ENCODE peak calls at places on chromosomes 1 and 21, in four cellular contexts. T is K562, E is GM12878, A is HepG2. W is an unnamed sample.

GRCh38 chr1:219271914-219272545 is 98.4 kb downstream of the LYPLAL1 start:
- DNase-seq in E (no peak), T (no peak), A (no peak), W (peak)

GRCh38 chr1:207291723-207292122 is 29.8 kb upstream of the CD55 start:
- DNase-seq in T (no peak), E (no peak), A (no peak), W (no peak)

GRCh38 chr1:36988741-36989193 is 45.5 kb downstream of the GRIK3 start:
- DNase-seq in A (no peak), T (no peak), E (no peak), W (no peak)

GRCh38 chr1:21696931-21697330 is 27.8 kb upstream of the RAP1GAP start:
- DNase-seq in T (no peak), E (no peak), A (no peak), W (no peak)

GRCh38 chr1:68221971-68222355 is 10.4 kb downstream of the WLS start:
- DNase-seq in T (no peak), A (no peak), E (no peak), W (no peak)

GRCh38 chr1:161214374-161214773 is 721 bp upstream of the FCER1G start:
- DNase-seq in A (no peak), T (no peak), E (no peak), W (no peak)

GRCh38 chr1:161710562-161710961 is 3.5 kb downstream of the FCRLA start:
- DNase-seq in T (no peak), A (no peak), E (no peak), W (no peak)

GRCh38 chr21:33821580-33822322 is 93.9 kb downstream of the ATP5PO start:
- DNase-seq in T (no peak), E (no peak), A (peak), W (no peak)

GRCh38 chr1:84133479-84133878 is 10.6 kb upstream of the PRKACB start:
- DNase-seq in A (no peak), E (no peak), T (no peak), W (no peak)

GRCh38 chr1:44406761-44407429 is 1.8 kb downstream of the RNF220 start:
- DNase-seq in A (no peak), T (no peak), E (no peak), W (peak)

GRCh38 chr1:30572192-30572591 is 151.2 kb downstream of the MATN1 start:
- DNase-seq in T (no peak), E (no peak), A (no peak), W (peak)

GRCh38 chr1:91792393-91793032 is 93.4 kb downstream of the TGFBR3 start:
- DNase-seq in E (no peak), T (no peak), A (no peak), W (no peak)

GRCh38 chr1:160207751-160208150 is 2.6 kb downstream of the PEA15 start:
- DNase-seq in T (no peak), E (no peak), A (no peak), W (no peak)

GRCh38 chr1:161039154-161039545 is 386 bp upstream of the TSTD1 start:
- DNase-seq in E (no peak), A (no peak), T (no peak), W (no peak)

GRCh38 chr1:59116920-59117542 is 179.9 kb upstream of the FGGY start:
- DNase-seq in E (no peak), T (no peak), A (no peak), W (no peak)

GRCh38 chr1:225919906-225920305 is 4.1 kb downstream of the PYCR2 start:
- DNase-seq in A (no peak), T (no peak), E (peak), W (peak)

GRCh38 chr1:201365251-201365650 is 12.2 kb downstream of the TNNT2 start:
- DNase-seq in A (no peak), E (no peak), T (no peak), W (no peak)

GRCh38 chr1:175725684-175726083 is 17.7 kb downstream of the TNR start:
- DNase-seq in A (peak), T (no peak), E (no peak), W (no peak)

GRCh38 chr1:224435318-224435763 is 744 bp upstream of the WDR26 start:
- DNase-seq in E (no peak), A (no peak), T (peak), W (no peak)

GRCh38 chr1:221891708-221892107 is 149.8 kb upstream of the DUSP10 start:
- DNase-seq in T (no peak), E (no peak), A (no peak), W (no peak)

GRCh38 chr1:203325418-203326091 is 20.2 kb downstream of the BTG2 start:
- DNase-seq in E (no peak), A (no peak), T (no peak), W (no peak)

GRCh38 chr1:44650159-44650831 is 24.0 kb downstream of the TMEM53 start:
- DNase-seq in E (no peak), A (no peak), T (no peak), W (peak)

GRCh38 chr1:31504001-31504400 is 72.3 kb upstream of the TINAGL1 start:
- DNase-seq in E (no peak), A (no peak), T (no peak), W (no peak)

GRCh38 chr1:220235462-220235861 is 36.8 kb downstream of the RAB3GAP2 start:
- DNase-seq in E (no peak), T (no peak), A (peak), W (no peak)

GRCh38 chr1:214547747-214548146 is 3.7 kb downstream of the PTPN14 start:
- DNase-seq in A (peak), T (no peak), E (no peak), W (no peak)

GRCh38 chr1:205004296-205004813 is 38.7 kb upstream of the CNTN2 start:
- DNase-seq in A (no peak), T (no peak), E (no peak), W (no peak)

GRCh38 chr1:157639800-157640199 is 41.9 kb upstream of the FCRL4 start:
- DNase-seq in E (no peak), A (no peak), T (no peak), W (no peak)

GRCh38 chr1:22129501-22130117 is 13.3 kb downstream of the WNT4 start:
- DNase-seq in A (no peak), T (no peak), E (no peak), W (no peak)

GRCh38 chr21:35562876-35563275 is 497.4 kb downstream of the SETD4 start:
- DNase-seq in A (no peak), E (no peak), T (no peak), W (no peak)

GRCh38 chr1:239601108-239601507 is 214.7 kb downstream of the CHRM3 start:
- DNase-seq in E (no peak), A (no peak), T (no peak), W (no peak)

GRCh38 chr21:36698160-36699025 is 522 bp upstream of the SIM2 start:
- DNase-seq in T (no peak), E (no peak), A (no peak), W (peak)

GRCh38 chr1:206885341-206886060 is 11.7 kb upstream of the IL24 start:
- DNase-seq in A (no peak), E (no peak), T (no peak), W (no peak)

GRCh38 chr21:32403201-32403701 is 9.3 kb upstream of the EVA1C start:
- DNase-seq in A (peak), T (peak), E (peak), W (peak)

GRCh38 chr1:235624751-235625192 is 24.8 kb downstream of the GNG4 start:
- DNase-seq in T (no peak), E (no peak), A (no peak), W (no peak)
- TF ChIP-seq GABPA in T (no peak), E (no peak), A (no peak), W (no peak)

GRCh38 chr1:181175955-181176354 is 87.5 kb downstream of the IER5 start:
- DNase-seq in E (no peak), A (no peak), T (no peak), W (no peak)
- TF ChIP-seq ZBTB33 in E (no peak), A (no peak), T (no peak), W (no peak)

DNA sequence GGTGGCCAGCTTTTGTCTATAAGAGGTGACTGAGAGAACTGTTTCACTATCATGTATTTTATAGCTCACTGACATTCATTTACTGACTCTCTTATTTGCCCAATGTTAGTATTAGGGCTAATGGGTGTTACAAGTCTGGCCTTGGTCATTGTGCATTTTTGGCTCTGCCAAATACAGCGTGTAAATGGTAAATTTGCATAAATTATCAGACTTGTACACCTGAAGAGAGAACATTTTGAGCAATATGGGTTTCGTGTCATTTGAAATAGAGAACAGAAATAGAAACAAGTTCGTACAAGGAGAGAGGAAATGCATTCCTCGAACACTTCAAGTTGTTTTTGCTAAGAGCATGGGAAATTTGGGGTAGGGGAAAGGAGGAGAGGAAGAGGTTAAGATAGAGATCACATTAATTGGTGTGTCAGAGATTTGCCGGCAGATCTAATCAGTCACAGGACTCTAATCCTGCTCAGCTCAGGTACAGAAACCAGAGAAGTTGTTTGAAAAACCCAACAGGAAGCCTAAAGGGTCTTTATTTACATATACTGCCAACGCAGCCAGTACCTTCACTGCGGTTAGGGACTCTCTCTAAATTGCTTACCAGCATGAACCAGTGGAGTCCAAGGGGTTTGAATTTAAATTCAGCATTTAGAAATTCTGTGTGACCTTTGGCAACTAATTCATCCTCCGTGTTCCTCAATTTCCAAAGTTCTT is 261.5 kb downstream of the GPATCH2 start:
- DNase-seq in T (no peak), A (no peak), E (peak), W (no peak)
- TF ChIP-seq GABPA in T (no peak), A (no peak), E (no peak), W (no peak)

DNA sequence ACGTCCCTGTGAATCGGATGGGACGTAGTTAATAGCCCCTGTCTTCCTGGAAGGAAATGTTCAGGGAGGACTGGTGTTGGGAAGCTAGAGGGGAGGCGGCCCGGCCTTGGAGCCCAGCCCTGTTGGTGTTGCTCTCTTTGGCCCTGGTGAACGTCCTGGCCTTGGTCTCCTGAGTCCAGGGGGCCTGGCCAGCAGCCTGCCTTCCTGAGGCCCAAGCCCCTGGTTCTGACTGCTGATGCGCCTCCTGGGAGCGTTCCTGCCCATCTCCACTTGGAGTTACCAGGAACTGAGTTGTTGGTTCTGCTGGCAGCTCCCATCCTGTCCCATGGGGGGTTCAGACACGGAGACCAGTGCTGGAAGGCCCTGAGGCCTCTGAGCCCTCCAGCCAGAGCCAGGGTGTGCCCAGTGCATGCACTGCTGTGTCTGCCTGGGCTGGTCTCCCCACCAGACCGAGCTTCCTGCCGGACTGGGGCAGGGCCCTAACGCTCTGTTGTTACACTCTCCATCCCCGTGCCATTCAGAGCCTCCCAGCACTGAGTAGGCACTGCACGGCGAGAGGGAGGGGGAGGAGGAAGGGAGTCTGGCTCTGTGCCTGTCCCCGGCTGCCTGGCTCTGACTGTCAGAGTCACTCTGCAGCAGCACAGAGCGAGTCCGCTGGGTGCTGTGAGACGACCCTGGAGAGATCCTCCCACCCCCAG is 382.5 kb upstream of the VAMP3 start:
- DNase-seq in T (no peak), E (no peak), A (no peak), W (peak)
- TF ChIP-seq ZBTB33 in T (no peak), E (no peak), A (no peak), W (no peak)

DNA sequence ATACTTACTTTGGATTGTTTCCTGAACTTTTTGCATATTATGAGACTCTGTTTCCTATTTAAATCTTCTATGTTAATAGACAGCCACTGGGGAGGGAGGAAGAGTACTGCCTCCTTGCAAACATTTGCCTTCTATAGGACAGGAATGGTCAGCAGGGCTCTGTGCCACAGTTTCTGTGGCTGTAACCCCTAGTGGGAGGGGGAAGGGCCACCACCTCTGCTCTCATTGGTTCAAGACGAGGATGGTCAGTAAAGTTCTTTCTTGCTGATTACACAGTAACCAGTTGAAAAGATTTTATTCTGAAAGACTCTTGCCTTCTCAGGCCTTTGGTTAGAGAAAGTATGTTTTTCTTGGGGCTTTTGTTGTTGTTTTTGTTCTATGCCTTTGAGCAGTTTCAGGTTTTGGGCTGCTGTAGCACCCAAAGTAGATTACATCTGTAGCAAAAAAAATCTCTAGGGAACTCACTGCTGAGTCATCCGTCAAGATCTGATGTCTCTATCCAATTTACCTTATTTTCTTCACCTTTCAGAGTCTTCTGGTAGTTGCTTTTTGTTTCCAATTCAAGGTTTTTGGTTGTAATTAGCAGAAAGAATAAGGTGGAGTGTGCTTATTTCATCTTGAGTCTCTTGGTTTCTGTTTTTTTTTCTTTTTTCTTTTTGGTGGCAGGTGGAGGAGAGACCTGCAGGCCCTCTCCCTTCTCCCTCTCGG is 23.1 kb downstream of the SLC35A3 start:
- DNase-seq in E (peak), A (no peak), T (peak), W (no peak)
- TF ChIP-seq GABPA in E (no peak), A (no peak), T (no peak), W (no peak)

GRCh38 chr1:165355977-165356811 is at the start of gene LMX1A:
- DNase-seq in E (no peak), A (no peak), T (no peak), W (no peak)
- TF ChIP-seq ZBTB33 in E (no peak), A (no peak), T (no peak), W (no peak)

GRCh38 chr1:154730986-154731489 is 123.1 kb upstream of the ADAR start:
- DNase-seq in T (no peak), E (no peak), A (no peak), W (no peak)
- TF ChIP-seq GABPA in T (no peak), E (no peak), A (no peak), W (no peak)

GRCh38 chr1:26530540-26530897 is 958 bp downstream of the RPS6KA1 start:
- DNase-seq in A (no peak), T (no peak), E (no peak), W (no peak)

GRCh38 chr1:26530898-26531598 is 1.5 kb downstream of the RPS6KA1 start:
- DNase-seq in E (no peak), A (peak), T (peak), W (peak)

GRCh38 chr1:26531651-26532131 is 2.1 kb downstream of the RPS6KA1 start:
- DNase-seq in E (no peak), A (no peak), T (no peak), W (peak)

GRCh38 chr1:26529655-26530539 is at the start of gene RPS6KA1:
- DNase-seq in T (peak), A (peak), E (no peak), W (peak)

DNA sequence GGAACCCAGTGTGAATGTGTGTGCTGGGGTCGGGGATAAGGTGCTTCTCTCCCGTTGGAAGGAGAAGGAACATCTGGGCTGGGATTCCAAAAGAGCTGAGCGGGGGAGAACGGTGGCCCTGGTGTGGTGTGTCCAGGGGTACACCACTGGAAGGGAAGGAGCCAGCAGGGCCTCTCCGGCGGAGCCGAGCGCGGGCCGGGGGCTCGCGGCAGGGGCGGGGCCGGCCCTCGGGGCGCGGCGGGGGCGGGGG is 231 bp upstream of the RPS6KA1 start:
- DNase-seq in A (no peak), T (no peak), E (no peak), W (no peak)
- TF ChIP-seq ZBTB33 in A (no peak), T (no peak), E (no peak), W (no peak)

DNA sequence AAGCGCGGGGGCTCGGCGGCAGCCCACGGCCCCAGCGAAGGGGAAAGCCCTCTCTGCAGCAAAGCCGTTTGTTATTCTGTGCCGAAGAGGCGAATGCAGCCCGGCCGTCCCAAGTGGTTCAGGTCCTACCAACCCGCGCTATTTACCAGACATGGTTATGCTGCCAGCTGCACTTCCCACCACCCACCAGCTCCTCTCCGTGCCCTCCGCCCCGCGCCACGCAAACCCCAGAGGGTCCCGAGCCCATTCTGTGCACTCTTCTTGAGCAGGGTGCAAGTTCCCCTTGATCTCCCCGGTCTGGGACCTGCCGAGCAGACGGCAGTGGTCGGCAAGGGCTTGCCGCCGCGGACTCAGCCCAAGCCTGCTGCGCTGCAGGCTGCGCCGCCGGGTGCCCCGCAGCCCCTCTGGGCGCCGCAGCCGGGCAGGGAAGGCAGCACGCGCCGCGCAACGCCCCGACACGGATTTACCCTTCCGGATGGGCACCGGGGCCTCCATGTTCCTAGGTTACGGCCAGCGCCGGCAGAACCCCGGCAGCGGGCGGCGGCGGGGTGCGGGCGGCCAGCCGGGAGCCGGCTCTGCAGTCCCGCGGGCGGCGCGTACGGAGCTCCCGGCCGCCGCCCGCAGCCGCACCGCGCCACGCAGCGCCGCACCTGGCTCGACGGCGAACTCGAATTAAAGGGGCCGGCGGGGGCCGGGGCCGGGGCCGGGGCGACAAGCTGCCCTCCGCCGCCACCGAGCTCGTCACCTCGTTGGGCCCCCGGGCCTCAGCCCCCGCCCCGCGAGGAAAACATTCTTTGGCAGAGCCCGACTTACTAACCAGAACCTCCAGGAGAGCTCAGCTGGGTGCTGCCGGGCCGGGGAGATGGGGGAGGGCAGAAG is 865 bp upstream of the KCNA2 start:
- DNase-seq in E (no peak), T (peak), A (no peak), W (peak)
- TF ChIP-seq GABPA in E (no peak), T (no peak), A (no peak), W (no peak)

DNA sequence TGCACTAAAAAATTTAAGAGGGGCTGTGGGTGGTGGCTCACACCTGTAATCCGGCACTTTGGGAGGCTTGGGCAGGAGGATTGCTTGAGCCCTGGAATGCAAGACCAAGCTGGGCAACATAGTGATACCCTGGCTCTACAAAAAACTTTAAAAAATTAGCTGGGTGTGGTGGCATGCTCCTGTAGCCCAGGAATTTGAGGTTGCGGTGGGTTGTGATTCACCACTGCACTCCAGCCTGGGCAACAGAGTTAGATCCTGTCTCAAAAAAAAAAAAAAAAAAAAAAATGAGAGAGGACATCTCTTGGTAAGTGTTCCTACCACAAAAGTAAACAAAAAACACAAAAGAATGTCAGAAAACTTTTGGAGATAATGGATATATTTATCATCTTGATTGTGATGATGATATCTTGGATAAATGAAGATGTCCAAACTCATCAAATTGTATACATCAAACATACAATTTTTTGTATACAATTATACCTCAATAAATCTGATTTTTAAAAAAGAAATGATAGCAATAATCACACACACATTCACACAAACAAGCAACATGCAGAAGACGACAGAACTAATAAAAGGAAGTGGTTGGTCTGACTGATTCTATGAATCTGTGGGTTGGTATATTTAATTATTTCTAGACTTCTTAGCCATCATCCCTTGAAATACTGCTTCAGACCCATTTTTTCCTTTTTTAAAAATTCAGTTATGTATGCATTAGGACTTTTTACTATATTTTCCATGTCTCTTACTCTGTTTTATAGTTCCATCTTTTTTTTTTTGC is 465.9 kb downstream of the PLA2G4A start:
- DNase-seq in T (no peak), A (no peak), E (no peak), W (no peak)
- TF ChIP-seq ZBTB33 in T (no peak), A (no peak), E (no peak), W (no peak)